ENCODE peak calls at places on chromosome 10, in five cellular contexts. One of them, this sample, is unnamed.

GRCh38 chr10:109966961-109967738 is 40.6 kb upstream of the ADD3 start:
- DNase-seq in transverse colon: no peak
- DNase-seq in GM20000: no peak
- DNase-seq in progenitor cell of endocrine pancreas: no peak
- DNase-seq in RWPE1: no peak
- DNase-seq in this sample: peak

GRCh38 chr10:82394122-82394521 is 519.1 kb downstream of the NRG3 start:
- DNase-seq in RWPE1: no peak
- DNase-seq in transverse colon: no peak
- DNase-seq in GM20000: no peak
- DNase-seq in progenitor cell of endocrine pancreas: no peak
- DNase-seq in this sample: no peak

GRCh38 chr10:77746313-77746712 is 108.7 kb upstream of the KCNMA1 start:
- DNase-seq in transverse colon: no peak
- DNase-seq in GM20000: no peak
- DNase-seq in progenitor cell of endocrine pancreas: no peak
- DNase-seq in RWPE1: peak
- DNase-seq in this sample: no peak

GRCh38 chr10:46560381-46560780 is 3.9 kb upstream of the GPRIN2 start:
- DNase-seq in transverse colon: peak
- DNase-seq in progenitor cell of endocrine pancreas: no peak
- DNase-seq in RWPE1: no peak
- DNase-seq in GM20000: no peak
- DNase-seq in this sample: peak

GRCh38 chr10:22666287-22667092 is 47.9 kb downstream of the PIP4K2A start:
- DNase-seq in progenitor cell of endocrine pancreas: no peak
- DNase-seq in GM20000: peak
- DNase-seq in transverse colon: peak
- DNase-seq in RWPE1: no peak
- DNase-seq in this sample: no peak

GRCh38 chr10:11074536-11075267 is 57.0 kb downstream of the CELF2 start:
- DNase-seq in transverse colon: no peak
- DNase-seq in RWPE1: no peak
- DNase-seq in progenitor cell of endocrine pancreas: no peak
- DNase-seq in GM20000: peak
- DNase-seq in this sample: no peak

GRCh38 chr10:33238643-33239042 is 95.8 kb downstream of the NRP1 start:
- DNase-seq in transverse colon: no peak
- DNase-seq in RWPE1: peak
- DNase-seq in GM20000: no peak
- DNase-seq in progenitor cell of endocrine pancreas: no peak
- DNase-seq in this sample: no peak

GRCh38 chr10:15052121-15052520 is 8.4 kb downstream of the OLAH start:
- DNase-seq in progenitor cell of endocrine pancreas: no peak
- DNase-seq in GM20000: no peak
- DNase-seq in RWPE1: no peak
- DNase-seq in transverse colon: no peak
- DNase-seq in this sample: no peak

GRCh38 chr10:28620251-28620650 is 57.1 kb upstream of the BAMBI start:
- DNase-seq in progenitor cell of endocrine pancreas: no peak
- DNase-seq in GM20000: no peak
- DNase-seq in transverse colon: no peak
- DNase-seq in RWPE1: no peak
- DNase-seq in this sample: no peak

GRCh38 chr10:123554656-123555055 is 111.5 kb upstream of the GPR26 start:
- DNase-seq in GM20000: no peak
- DNase-seq in RWPE1: no peak
- DNase-seq in progenitor cell of endocrine pancreas: no peak
- DNase-seq in transverse colon: no peak
- DNase-seq in this sample: no peak

GRCh38 chr10:93080350-93081046 is 6.8 kb downstream of the CYP26A1 start:
- DNase-seq in transverse colon: peak
- DNase-seq in RWPE1: peak
- DNase-seq in GM20000: peak
- DNase-seq in progenitor cell of endocrine pancreas: no peak
- DNase-seq in this sample: peak

GRCh38 chr10:99435986-99436633 is 5.7 kb upstream of the GOT1 start:
- DNase-seq in progenitor cell of endocrine pancreas: no peak
- DNase-seq in transverse colon: no peak
- DNase-seq in GM20000: peak
- DNase-seq in RWPE1: no peak
- DNase-seq in this sample: no peak

GRCh38 chr10:129161184-129161583 is 305.9 kb upstream of the MGMT start:
- DNase-seq in progenitor cell of endocrine pancreas: no peak
- DNase-seq in RWPE1: peak
- DNase-seq in transverse colon: no peak
- DNase-seq in GM20000: no peak
- DNase-seq in this sample: no peak

DNA sequence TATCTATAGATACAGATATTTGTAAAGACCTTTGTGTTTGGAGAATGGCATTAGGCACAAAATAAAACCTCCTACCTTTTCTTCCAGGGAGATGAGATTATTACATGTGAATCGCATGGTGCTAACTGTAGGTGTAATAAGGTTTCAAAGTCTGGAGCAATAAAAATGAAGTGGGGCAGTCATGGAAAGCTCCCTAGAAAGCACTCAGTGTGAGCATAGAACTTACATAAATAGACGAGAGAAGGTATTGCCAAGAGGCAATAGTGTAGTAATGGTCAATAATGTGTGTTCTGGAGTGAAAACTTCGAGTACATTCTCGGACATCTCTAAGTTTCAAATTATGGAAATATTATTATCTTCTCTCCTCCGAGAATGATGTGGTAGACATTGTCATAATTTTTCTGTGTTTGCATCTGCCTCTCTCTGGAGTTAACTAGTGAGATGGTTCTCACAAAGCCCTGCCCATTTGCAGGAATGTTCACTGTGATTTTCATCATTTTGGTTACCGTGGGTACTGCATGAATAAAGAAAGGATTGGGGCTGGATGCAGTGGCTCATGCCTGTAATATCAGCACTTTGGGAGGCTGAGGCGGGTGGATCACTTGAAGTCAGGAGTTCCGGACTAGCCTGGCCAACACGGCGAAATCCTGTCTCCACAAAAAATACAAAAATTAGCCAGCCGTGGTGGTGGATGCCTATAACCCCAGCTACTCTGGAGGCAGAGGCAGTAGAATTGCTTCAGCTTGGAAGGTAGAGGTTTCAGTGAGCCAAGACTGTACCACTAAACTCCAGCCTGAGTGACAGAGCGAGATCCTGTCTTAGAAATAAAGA is 10.6 kb downstream of the VIM start:
- DNase-seq in progenitor cell of endocrine pancreas: no peak
- DNase-seq in GM20000: no peak
- DNase-seq in transverse colon: no peak
- DNase-seq in RWPE1: peak
- DNase-seq in this sample: no peak
- TF ChIP-seq CTCF in progenitor cell of endocrine pancreas: no peak
- TF ChIP-seq CTCF in GM20000: no peak
- TF ChIP-seq CTCF in transverse colon: no peak
- TF ChIP-seq CTCF in RWPE1: no peak
- TF ChIP-seq CTCF in this sample: no peak

GRCh38 chr10:43923328-43923727 is 274.6 kb upstream of the ZNF32 start:
- DNase-seq in RWPE1: no peak
- DNase-seq in GM20000: no peak
- DNase-seq in progenitor cell of endocrine pancreas: no peak
- DNase-seq in transverse colon: no peak
- DNase-seq in this sample: no peak

GRCh38 chr10:43921881-43922280 is 273.2 kb upstream of the ZNF32 start:
- DNase-seq in GM20000: no peak
- DNase-seq in RWPE1: no peak
- DNase-seq in transverse colon: no peak
- DNase-seq in progenitor cell of endocrine pancreas: no peak
- DNase-seq in this sample: no peak

GRCh38 chr10:43921478-43921877 is 272.8 kb upstream of the ZNF32 start:
- DNase-seq in progenitor cell of endocrine pancreas: no peak
- DNase-seq in RWPE1: no peak
- DNase-seq in GM20000: no peak
- DNase-seq in transverse colon: no peak
- DNase-seq in this sample: no peak

GRCh38 chr10:43925793-43926192 is 277.1 kb upstream of the ZNF32 start:
- DNase-seq in progenitor cell of endocrine pancreas: no peak
- DNase-seq in GM20000: no peak
- DNase-seq in RWPE1: no peak
- DNase-seq in transverse colon: no peak
- DNase-seq in this sample: no peak

DNA sequence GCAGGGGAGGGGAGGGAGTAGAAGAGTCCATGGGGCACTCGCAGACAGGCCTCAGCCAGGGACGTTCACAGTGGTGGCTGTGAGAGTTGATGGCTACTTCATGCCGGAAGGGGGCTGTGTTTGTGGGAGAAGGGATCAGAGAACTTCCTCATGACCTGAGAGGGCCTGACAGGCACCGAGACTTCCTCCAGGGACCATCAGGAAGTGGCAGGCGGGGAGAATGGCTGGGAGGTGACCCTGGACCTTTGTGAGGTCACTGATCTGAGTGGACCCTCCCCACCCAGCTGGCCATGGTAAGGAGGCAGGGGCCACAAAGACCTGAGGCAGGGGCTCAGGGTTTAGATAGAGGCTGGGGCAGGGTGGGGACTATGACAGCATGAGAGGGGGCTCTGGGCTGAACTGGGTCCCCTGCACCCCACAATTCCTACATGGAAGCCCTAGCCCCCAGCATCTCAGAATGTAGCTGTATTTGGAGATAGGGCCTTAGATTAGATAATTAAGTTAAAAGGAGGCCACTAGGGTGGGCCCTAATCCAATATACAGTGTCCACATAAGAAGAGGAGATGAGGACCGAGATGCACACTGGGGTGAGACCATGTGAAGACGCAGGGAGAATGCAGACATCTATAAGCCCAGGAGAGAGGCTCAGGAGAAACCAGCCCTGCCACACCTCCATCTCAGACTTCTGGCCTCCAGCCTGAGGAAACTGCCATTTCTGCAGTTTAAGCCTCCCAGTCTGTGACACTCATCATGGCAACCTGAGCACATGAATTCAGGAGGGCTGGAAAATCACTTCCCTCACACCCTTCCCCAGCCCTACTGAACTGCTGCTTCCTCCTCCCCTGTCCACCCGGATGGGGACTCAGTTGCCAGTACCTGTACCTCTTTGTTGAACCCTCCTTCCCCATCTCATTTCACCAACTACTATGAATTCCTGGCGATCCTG is 273.9 kb upstream of the ZNF32 start:
- DNase-seq in transverse colon: no peak
- DNase-seq in progenitor cell of endocrine pancreas: no peak
- DNase-seq in RWPE1: no peak
- DNase-seq in GM20000: no peak
- DNase-seq in this sample: no peak
- TF ChIP-seq CTCF in transverse colon: no peak
- TF ChIP-seq CTCF in progenitor cell of endocrine pancreas: no peak
- TF ChIP-seq CTCF in RWPE1: no peak
- TF ChIP-seq CTCF in GM20000: no peak
- TF ChIP-seq CTCF in this sample: no peak

GRCh38 chr10:43304687-43305333 is 37.9 kb upstream of the RASGEF1A start:
- DNase-seq in progenitor cell of endocrine pancreas: peak
- DNase-seq in transverse colon: peak
- DNase-seq in RWPE1: no peak
- DNase-seq in GM20000: peak
- DNase-seq in this sample: peak

GRCh38 chr10:43305881-43306280 is 39.0 kb upstream of the RASGEF1A start:
- DNase-seq in progenitor cell of endocrine pancreas: no peak
- DNase-seq in RWPE1: no peak
- DNase-seq in transverse colon: no peak
- DNase-seq in GM20000: no peak
- DNase-seq in this sample: no peak

GRCh38 chr10:43306899-43307298 is 40.0 kb upstream of the RASGEF1A start:
- DNase-seq in GM20000: no peak
- DNase-seq in progenitor cell of endocrine pancreas: no peak
- DNase-seq in RWPE1: no peak
- DNase-seq in transverse colon: no peak
- DNase-seq in this sample: no peak

GRCh38 chr10:43307306-43307705 is 40.4 kb upstream of the RASGEF1A start:
- DNase-seq in RWPE1: no peak
- DNase-seq in progenitor cell of endocrine pancreas: no peak
- DNase-seq in GM20000: no peak
- DNase-seq in transverse colon: no peak
- DNase-seq in this sample: no peak

DNA sequence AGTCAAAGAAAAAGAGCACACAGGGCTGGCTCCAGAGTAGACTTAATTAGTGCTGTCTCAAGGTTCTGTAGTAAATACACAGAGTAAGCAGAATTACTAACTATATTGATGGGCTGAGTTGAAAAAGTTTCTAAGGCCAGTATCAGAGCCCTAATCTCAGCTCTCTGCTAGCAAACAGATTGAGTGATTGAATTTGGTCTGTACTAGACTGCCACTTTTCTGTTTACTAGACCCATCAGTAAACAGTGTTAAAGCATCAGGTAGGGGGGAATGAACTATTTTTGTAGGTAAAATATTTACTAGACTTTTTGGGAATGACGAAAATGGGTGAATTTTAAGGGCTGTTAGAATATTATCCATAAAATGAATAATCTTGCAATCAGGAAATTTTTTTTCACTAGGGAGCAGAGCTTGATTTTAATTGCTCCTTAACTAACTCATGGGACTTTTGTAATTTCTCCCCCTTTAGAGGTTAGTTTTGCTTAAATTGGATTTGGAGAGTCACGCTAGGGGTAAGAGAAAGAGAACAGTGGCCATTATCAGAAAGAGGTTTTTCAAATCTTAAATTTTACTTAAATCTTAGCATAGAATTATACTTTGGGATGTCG is 37.3 kb upstream of the RASGEF1A start:
- DNase-seq in progenitor cell of endocrine pancreas: no peak
- DNase-seq in transverse colon: no peak
- DNase-seq in RWPE1: no peak
- DNase-seq in GM20000: no peak
- DNase-seq in this sample: no peak
- TF ChIP-seq CTCF in progenitor cell of endocrine pancreas: no peak
- TF ChIP-seq CTCF in transverse colon: no peak
- TF ChIP-seq CTCF in RWPE1: no peak
- TF ChIP-seq CTCF in GM20000: no peak
- TF ChIP-seq CTCF in this sample: no peak

GRCh38 chr10:74122060-74122459 is 28.6 kb downstream of the AP3M1 start:
- DNase-seq in GM20000: no peak
- DNase-seq in transverse colon: no peak
- DNase-seq in progenitor cell of endocrine pancreas: no peak
- DNase-seq in RWPE1: no peak
- DNase-seq in this sample: no peak

GRCh38 chr10:74117738-74118137 is 32.9 kb downstream of the AP3M1 start:
- DNase-seq in GM20000: peak
- DNase-seq in transverse colon: no peak
- DNase-seq in progenitor cell of endocrine pancreas: no peak
- DNase-seq in RWPE1: no peak
- DNase-seq in this sample: no peak

GRCh38 chr10:74114041-74114448 is 36.6 kb downstream of the AP3M1 start:
- DNase-seq in GM20000: no peak
- DNase-seq in progenitor cell of endocrine pancreas: no peak
- DNase-seq in RWPE1: no peak
- DNase-seq in transverse colon: no peak
- DNase-seq in this sample: no peak

GRCh38 chr10:74121368-74121767 is 29.3 kb downstream of the AP3M1 start:
- DNase-seq in GM20000: no peak
- DNase-seq in progenitor cell of endocrine pancreas: no peak
- DNase-seq in transverse colon: no peak
- DNase-seq in RWPE1: no peak
- DNase-seq in this sample: no peak

DNA sequence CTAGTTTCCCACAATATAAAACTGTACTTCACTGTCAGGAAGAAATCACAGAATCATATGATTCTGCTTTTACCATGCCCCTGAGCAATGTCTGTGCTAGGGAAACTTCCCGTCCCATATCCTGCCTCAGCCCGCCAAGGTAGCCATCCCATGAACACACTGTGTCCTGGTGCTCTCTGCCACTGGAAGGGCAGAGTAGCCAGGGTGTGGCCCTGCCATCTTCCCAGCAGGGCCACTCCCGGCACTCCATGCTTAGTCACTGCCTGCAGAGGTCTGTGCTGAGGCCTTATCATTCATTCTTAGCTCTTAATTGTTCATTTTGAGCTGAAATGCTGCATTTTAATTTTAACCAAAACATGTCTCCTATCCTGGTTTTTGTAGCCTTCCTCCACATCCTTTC is 31.8 kb downstream of the AP3M1 start:
- DNase-seq in GM20000: no peak
- DNase-seq in transverse colon: peak
- DNase-seq in progenitor cell of endocrine pancreas: no peak
- DNase-seq in RWPE1: peak
- DNase-seq in this sample: no peak
- TF ChIP-seq CTCF in GM20000: no peak
- TF ChIP-seq CTCF in transverse colon: no peak
- TF ChIP-seq CTCF in progenitor cell of endocrine pancreas: no peak
- TF ChIP-seq CTCF in RWPE1: no peak
- TF ChIP-seq CTCF in this sample: no peak